ENCODE peak calls at places on chromosomes 6 and 20, in four cellular contexts. G, J, H and Z are unnamed samples.

GRCh38 chr20:62795023-62795761 is 1.1 kb upstream of the MRGBP start:
- DNase-seq in G (no peak), J (peak), H (peak), Z (peak)

GRCh38 chr6:166997768-166998255 is 1.4 kb upstream of the CEP43 start:
- DNase-seq in G (peak), J (peak), H (peak), Z (peak)

GRCh38 chr6:86936834-86937218 is 502 bp upstream of the HTR1E start:
- DNase-seq in G (no peak), J (no peak), H (no peak), Z (no peak)

GRCh38 chr20:38806855-38807655 is 1.6 kb downstream of the PPP1R16B start:
- DNase-seq in G (no peak), J (peak), H (no peak), Z (no peak)

GRCh38 chr20:8782804-8783203 is 286.1 kb upstream of the PLCB4 start:
- DNase-seq in G (no peak), J (no peak), H (no peak), Z (no peak)

GRCh38 chr6:151962246-151962846 is 154.9 kb downstream of the ESR1 start:
- DNase-seq in G (no peak), J (no peak), H (no peak), Z (no peak)

GRCh38 chr6:152496731-152497130 is 140.4 kb downstream of the SYNE1 start:
- DNase-seq in G (no peak), J (no peak), H (no peak), Z (no peak)

GRCh38 chr20:37714973-37715657 is 21.3 kb downstream of the CTNNBL1 start:
- DNase-seq in G (no peak), J (no peak), H (no peak), Z (no peak)

GRCh38 chr20:56460459-56460858 is 8.0 kb upstream of the RTF2 start:
- DNase-seq in G (no peak), J (peak), H (no peak), Z (no peak)

GRCh38 chr6:26118999-26119398 is 31.8 kb downstream of the HFE start:
- DNase-seq in G (no peak), J (no peak), H (no peak), Z (peak)